ENCODE peak calls at places on chromosomes 5 and 9, in five cellular contexts. A, I, Q, E and B are unnamed samples.

GRCh38 chr5:109630109-109630508 is 59.6 kb upstream of the MAN2A1 start:
- DNase-seq in A (no peak), I (no peak), Q (no peak), E (peak), B (no peak)

GRCh38 chr5:7010578-7010977 is 297.3 kb downstream of the TENT4A start:
- DNase-seq in A (no peak), I (no peak), Q (no peak), E (peak), B (no peak)

GRCh38 chr5:103860327-103860726 is 297.7 kb upstream of the NUDT12 start:
- DNase-seq in A (no peak), I (no peak), Q (no peak), E (no peak), B (no peak)

GRCh38 chr5:52441768-52442167 is 345.9 kb upstream of the ITGA1 start:
- DNase-seq in A (no peak), I (no peak), Q (no peak), E (no peak), B (no peak)

GRCh38 chr9:136529516-136530471 is 16.1 kb downstream of the NOTCH1 start:
- DNase-seq in A (no peak), I (no peak), Q (no peak), E (peak), B (no peak)

GRCh38 chr5:174188300-174188699 is 142.8 kb downstream of the NSG2 start:
- DNase-seq in A (peak), I (peak), Q (peak), E (no peak), B (no peak)

GRCh38 chr5:86447362-86447761 is 170.4 kb upstream of the COX7C start:
- DNase-seq in A (no peak), I (no peak), Q (no peak), E (no peak), B (no peak)

GRCh38 chr5:171369056-171369455 is 18.6 kb upstream of the NPM1 start:
- DNase-seq in A (no peak), I (no peak), Q (peak), E (no peak), B (no peak)

GRCh38 chr5:32836176-32836575 is 125.1 kb downstream of the NPR3 start:
- DNase-seq in A (no peak), I (no peak), Q (no peak), E (no peak), B (no peak)

GRCh38 chr5:111530298-111530740 is 18.0 kb upstream of the STARD4 start:
- DNase-seq in A (peak), I (peak), Q (peak), E (no peak), B (peak)

DNA sequence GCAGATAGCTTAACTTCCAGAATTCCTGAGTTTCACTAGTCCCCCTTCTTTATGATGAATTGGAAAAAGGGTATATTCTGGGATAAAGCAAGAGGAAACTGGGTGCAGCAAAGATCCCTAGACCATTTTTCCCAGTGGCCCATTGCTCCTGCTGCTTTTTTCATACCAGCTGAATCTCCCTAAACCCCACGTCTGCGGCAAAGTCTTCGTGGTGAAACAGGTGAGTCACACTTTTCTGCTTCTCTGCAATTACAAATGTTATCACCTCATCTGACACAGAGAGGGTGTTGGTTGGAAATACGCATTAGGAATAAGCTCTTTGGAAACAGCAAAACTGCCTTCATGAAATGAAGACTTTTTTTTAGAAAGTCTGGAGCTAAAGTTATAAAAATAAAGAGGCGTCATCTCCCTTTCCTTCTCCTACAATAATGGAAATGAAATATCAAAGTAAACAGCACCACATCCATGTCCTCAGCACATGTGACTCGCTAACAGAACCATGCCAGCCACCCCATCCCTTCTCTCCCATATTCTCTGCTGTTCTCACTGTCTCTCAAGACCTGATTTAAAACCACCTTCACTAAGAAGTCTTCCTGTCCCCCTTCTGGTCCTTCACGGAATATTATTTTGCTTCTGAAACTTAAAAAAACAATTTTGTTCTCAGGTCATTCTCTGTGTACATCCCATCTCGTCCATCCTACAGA is 39.5 kb upstream of the GLRX start:
- DNase-seq in A (no peak), I (no peak), Q (peak), E (no peak), B (no peak)
- H3K27ac ChIP-seq in A (no peak), I (peak), Q (no peak), E (no peak), B (peak)

DNA sequence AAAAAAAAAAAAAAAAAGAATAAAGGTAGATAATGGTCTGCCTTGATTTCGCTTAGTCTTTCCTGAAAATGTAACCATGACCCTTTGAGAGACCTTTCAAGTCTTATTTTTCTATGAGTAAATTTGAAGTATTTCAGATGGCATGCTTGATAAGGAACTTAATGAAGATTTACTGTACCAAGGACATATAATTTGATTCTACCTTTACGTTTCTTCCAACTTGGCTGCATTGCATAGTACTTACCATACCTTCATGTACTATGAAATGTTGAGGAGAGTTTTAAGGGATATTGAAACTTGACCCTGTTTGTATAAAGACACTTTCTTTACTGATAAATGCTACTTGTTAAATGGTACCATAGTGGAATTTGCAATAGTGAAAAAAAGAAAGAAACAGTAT is 35.0 kb upstream of the SNX24 start:
- DNase-seq in A (no peak), I (no peak), Q (no peak), E (no peak), B (no peak)
- H3K27ac ChIP-seq in A (no peak), I (no peak), Q (no peak), E (no peak), B (no peak)

DNA sequence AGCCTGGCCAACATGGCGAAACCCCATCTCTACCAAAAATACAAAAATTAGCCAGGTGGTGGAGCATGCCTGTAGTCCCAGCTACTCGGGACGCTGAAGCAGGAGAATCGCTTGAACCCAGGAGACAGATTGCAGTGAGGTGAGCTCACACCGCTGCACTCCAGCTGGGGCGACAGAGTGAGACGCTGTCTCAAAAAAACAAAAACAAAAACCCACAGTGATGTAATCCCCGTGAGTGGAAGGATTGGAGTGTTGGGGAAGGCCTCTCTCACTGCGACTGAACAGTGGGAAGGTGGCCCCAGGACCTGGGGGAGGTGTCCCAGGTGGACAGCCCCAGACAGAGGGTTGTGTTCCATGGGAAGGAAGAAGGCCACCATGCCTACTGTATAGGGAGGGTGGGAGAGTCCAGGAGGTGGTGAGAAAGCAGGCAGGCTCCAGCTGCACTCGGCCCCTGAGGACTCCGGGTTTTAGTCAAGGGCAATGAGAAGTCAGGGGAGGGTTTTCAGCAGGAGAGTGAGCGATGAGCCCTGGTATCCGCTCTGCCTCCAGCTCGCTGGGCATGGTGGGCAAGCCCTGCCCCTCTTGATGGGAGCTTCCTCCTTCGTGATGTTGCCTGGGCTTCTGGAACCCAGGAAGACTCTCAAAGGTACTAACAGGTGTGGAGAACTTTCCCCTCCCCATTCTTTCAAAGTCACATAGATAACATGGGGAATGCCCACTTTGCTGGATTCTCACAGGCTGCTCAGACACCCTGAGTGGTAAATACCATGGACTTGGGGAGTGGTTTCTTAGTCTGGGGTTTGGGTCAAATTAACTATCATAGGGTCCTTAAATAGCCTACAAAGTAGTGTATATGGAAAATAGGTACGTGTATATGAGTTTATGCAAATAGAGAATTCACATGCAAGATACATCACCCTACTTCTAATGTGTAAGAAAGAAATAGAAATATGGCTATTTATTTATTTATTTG is 74.7 kb downstream of the PPARGC1B start:
- DNase-seq in A (no peak), I (no peak), Q (no peak), E (no peak), B (no peak)
- H3K27ac ChIP-seq in A (no peak), I (no peak), Q (no peak), E (no peak), B (peak)

DNA sequence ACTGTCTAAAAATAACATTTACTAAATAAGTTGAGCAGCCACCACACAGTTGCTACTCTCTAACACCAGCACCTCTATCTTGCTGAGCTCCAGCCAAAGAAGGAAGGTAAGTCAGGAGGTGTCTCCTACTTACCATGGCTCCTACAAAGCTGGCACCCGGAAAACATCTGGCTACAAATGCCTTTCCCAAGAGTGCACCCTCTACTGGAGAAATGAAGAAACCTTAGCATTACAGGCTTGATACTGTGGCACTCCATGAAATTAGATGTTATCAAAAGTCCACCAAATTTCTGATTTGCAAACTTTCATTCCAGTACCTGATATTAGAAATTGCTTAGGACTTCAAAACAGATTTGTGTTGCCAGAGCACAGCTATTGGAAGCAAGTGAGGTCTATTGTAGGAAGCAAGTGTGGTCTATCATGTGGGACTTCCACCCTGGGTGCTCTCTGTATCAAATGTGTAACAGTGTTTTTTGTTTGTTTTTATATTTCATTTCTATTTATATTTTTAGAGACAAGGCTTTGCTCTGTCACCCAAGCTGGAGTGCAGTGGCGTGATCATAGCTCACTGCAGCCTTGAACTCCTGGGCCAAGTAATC is 25.7 kb upstream of the RFK start:
- DNase-seq in A (no peak), I (no peak), Q (peak), E (peak), B (no peak)
- H3K27ac ChIP-seq in A (no peak), I (no peak), Q (no peak), E (no peak), B (no peak)

GRCh38 chr9:126436545-126437269 is 110.1 kb downstream of the MVB12B start:
- DNase-seq in A (no peak), I (no peak), Q (no peak), E (peak), B (no peak)

GRCh38 chr9:126438757-126439401 is 112.2 kb downstream of the MVB12B start:
- DNase-seq in A (no peak), I (no peak), Q (no peak), E (no peak), B (no peak)

GRCh38 chr9:126440042-126440441 is 113.4 kb downstream of the MVB12B start:
- DNase-seq in A (no peak), I (no peak), Q (no peak), E (no peak), B (peak)

GRCh38 chr9:126440938-126441337 is 114.3 kb downstream of the MVB12B start:
- DNase-seq in A (no peak), I (no peak), Q (no peak), E (peak), B (peak)

GRCh38 chr9:126439402-126439765 is 112.8 kb downstream of the MVB12B start:
- DNase-seq in A (no peak), I (no peak), Q (no peak), E (no peak), B (no peak)
- H3K27ac ChIP-seq in A (no peak), I (no peak), Q (no peak), E (no peak), B (peak)

DNA sequence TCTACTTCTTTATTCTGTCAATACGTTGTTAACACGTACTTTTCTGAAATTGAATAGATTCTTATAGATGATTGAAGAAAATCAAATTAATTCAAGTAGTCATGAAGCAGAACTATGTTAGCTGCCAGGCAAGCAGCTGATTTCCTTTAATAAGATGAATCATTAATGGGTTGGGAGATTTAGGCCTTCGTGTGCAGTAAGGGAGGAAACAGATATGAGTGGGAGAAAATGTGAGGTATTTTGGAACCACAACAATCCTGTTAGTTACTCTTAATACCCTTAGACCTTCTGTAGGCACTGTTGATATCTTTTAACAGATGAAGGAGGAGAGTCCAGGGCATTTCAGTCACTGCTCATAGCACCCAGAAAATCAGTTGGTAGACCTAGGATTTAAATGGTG is 121.0 kb downstream of the AOPEP start:
- DNase-seq in A (no peak), I (no peak), Q (no peak), E (no peak), B (no peak)
- H3K27ac ChIP-seq in A (no peak), I (no peak), Q (no peak), E (no peak), B (no peak)